ENCODE peak calls at places on chromosomes 12 and 14, in four cellular contexts. F is K562, P is Karpas-422, Q is fibroblast of lung. W is an unnamed sample. For H3K79me2, the result is how much of the 10 kb centered on the place peaks cover.

GRCh38 chr14:51967521-51967920 is 21.8 kb upstream of the RTRAF start:
- DNase-seq in F (no peak), Q (no peak), P (no peak), W (no peak)

GRCh38 chr12:87274594-87275245 is 754.5 kb downstream of the C12orf50 start:
- DNase-seq in Q (peak), P (peak), F (no peak), W (peak)

GRCh38 chr12:94873368-94874085 is 130.0 kb downstream of the NDUFA12 start:
- DNase-seq in F (peak), P (no peak), Q (no peak), W (peak)

GRCh38 chr12:105214670-105215375 is 21.2 kb downstream of the APPL2 start:
- DNase-seq in P (no peak), Q (no peak), F (no peak), W (no peak)

GRCh38 chr14:94113073-94113472 is 2.5 kb downstream of the IFI27 start:
- DNase-seq in F (no peak), Q (no peak), P (no peak), W (no peak)

GRCh38 chr14:100078997-100079561 is 13.9 kb downstream of the EVL start:
- DNase-seq in P (no peak), F (peak), Q (peak), W (peak)

GRCh38 chr12:15404485-15404884 is 82.2 kb downstream of the PTPRO start:
- DNase-seq in F (no peak), P (no peak), Q (peak), W (no peak)

GRCh38 chr12:16389594-16389993 is 42.1 kb downstream of the MGST1 start:
- DNase-seq in P (no peak), Q (peak), F (no peak), W (no peak)

GRCh38 chr12:76368230-76368629 is 20.0 kb upstream of the BBS10 start:
- DNase-seq in Q (no peak), P (no peak), F (no peak), W (no peak)

GRCh38 chr12:43884683-43885410 is 49.0 kb downstream of the TMEM117 start:
- DNase-seq in F (no peak), P (no peak), Q (no peak), W (no peak)

GRCh38 chr14:71651228-71651627 is 281.0 kb upstream of the RGS6 start:
- DNase-seq in Q (peak), P (no peak), F (no peak), W (no peak)

GRCh38 chr12:53486730-53487487 is 12.3 kb downstream of the MAP3K12 start:
- DNase-seq in F (no peak), P (no peak), Q (no peak), W (peak)

GRCh38 chr12:118983147-118983824 is 1.9 kb downstream of the SRRM4 start:
- DNase-seq in F (no peak), Q (no peak), P (no peak), W (no peak)

GRCh38 chr12:31877884-31878283 is 81.3 kb upstream of the RESF1 start:
- DNase-seq in P (no peak), F (no peak), Q (no peak), W (peak)

GRCh38 chr12:31874961-31875608 is 84.1 kb upstream of the RESF1 start:
- DNase-seq in P (no peak), F (peak), Q (peak), W (peak)

GRCh38 chr12:31875609-31875964 is 83.6 kb upstream of the RESF1 start:
- DNase-seq in F (no peak), P (no peak), Q (no peak), W (no peak)

GRCh38 chr12:31880340-31880739 is 78.9 kb upstream of the RESF1 start:
- DNase-seq in P (no peak), Q (no peak), F (no peak), W (no peak)

GRCh38 chr12:31876568-31877424 is 82.4 kb upstream of the RESF1 start:
- DNase-seq in Q (no peak), F (peak), P (no peak), W (no peak)
- H3K79me2 ChIP-seq in Q (under half), F (under half), P (under half), W (under half)

DNA sequence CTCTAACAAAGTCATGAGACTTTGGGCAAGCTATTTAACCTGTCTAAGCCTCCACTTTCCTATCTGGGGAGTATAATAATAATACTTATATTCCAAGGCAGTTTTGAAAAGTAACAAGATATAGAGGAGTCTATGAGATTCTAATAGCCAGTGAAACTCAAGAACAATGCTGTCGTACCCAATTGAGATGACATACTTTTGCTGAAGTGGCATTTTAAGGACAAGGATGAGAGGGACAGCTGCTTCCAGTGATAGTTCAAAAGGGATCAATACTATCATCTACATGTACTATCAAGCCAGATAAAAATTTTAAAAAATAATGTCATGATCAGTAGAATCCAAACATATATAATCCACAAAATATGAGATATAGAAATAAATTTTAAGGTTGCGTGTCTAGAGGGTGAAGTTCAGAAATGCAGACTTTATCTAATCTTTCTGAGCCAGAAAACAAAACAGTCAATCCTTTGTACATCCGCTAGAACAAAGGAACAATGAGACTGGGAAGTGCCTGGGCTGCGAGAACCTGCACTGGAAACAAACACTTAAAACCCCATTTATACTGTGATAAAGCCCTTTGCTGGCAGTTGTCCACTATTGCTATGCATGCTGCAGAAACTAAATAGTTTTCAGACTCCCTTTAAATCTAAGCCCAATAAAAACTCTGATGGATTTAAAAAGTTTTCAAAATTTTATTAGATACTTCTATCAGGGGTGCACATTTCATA is 38.6 kb downstream of the PTPRB start:
- DNase-seq in Q (no peak), F (no peak), P (no peak), W (no peak)
- H3K79me2 ChIP-seq in Q (under half), F (under half), P (under half), W (under half)

GRCh38 chr12:50019524-50019923 is 5.8 kb downstream of the RACGAP1 start:
- DNase-seq in P (no peak), F (no peak), Q (no peak), W (no peak)
- H3K79me2 ChIP-seq in P (half or more), F (half or more), Q (half or more), W (half or more)

GRCh38 chr12:6202846-6203245 is 2.6 kb downstream of the CD9 start:
- DNase-seq in P (no peak), Q (no peak), F (no peak), W (no peak)

GRCh38 chr12:6202331-6202730 is 2.1 kb downstream of the CD9 start:
- DNase-seq in P (no peak), F (no peak), Q (no peak), W (no peak)

GRCh38 chr12:6200266-6201198 is at the start of gene CD9:
- DNase-seq in P (no peak), Q (no peak), F (peak), W (peak)

GRCh38 chr12:6201199-6201608 is 1.0 kb downstream of the CD9 start:
- DNase-seq in Q (no peak), F (no peak), P (no peak), W (peak)

DNA sequence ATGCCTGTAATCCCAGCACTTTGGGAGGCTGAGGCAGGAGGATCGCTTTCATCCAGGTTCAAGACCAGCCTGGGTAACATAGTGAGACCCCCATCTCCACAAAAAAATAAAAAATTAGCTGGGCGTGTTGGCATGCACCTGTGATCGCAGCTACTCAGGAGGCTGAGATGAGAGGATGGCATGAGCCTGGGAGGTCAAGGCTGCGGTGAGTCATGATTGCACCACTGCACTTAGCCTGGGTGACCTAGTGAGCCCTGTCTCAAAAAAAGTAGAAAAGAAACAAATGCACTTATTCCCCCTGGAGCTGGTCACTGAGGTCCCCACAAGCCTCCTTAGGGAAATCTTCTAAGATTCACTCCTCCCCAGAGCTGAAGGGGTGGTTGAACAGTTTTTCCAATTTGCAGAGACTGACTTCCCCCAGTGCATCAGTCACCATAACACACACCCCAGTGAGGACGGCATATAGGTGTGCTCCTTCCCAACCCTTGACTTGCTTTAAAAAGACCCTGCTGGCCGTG is 1.6 kb downstream of the CD9 start:
- DNase-seq in F (no peak), P (no peak), Q (no peak), W (no peak)
- H3K79me2 ChIP-seq in F (under half), P (under half), Q (half or more), W (half or more)

GRCh38 chr12:97560359-97560758 is 97.8 kb downstream of the RMST start:
- DNase-seq in F (no peak), Q (no peak), P (no peak), W (no peak)

GRCh38 chr12:97555547-97556200 is 93.1 kb downstream of the RMST start:
- DNase-seq in Q (no peak), F (no peak), P (no peak), W (no peak)

GRCh38 chr12:97556201-97556824 is 93.7 kb downstream of the RMST start:
- DNase-seq in F (no peak), Q (peak), P (no peak), W (no peak)

GRCh38 chr12:97560766-97561165 is 98.2 kb downstream of the RMST start:
- DNase-seq in Q (no peak), F (no peak), P (no peak), W (no peak)

DNA sequence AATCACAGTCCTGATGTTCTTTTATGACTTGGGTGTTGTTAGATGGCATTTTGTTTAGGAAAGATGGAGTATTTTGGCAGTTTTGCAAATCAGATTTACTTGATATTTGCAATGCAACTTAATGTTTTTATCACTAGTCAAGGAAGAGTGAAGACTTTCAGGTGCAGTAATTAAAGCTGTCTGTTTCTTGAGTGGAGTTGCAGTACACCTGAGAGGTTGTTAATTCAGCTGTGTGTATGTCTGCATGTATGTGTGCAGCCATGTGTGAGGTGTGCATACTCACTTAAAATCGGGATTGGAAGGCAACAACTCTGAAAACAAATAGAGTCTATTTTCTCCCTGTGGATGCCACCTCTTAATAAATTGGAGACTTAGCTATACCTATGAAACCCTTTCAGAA is 94.5 kb downstream of the RMST start:
- DNase-seq in F (no peak), Q (no peak), P (no peak), W (no peak)
- H3K79me2 ChIP-seq in F (under half), Q (under half), P (under half), W (under half)